ENCODE peak calls at places on chromosomes 12 and 14, in four cellular contexts. F, V, B and T are unnamed samples.

GRCh38 chr14:74456684-74457083 is 30.7 kb upstream of the SYNDIG1L start:
- DNase-seq in F (no peak), V (no peak), B (no peak), T (no peak)

GRCh38 chr14:104444159-104445030 is 135.2 kb upstream of the C14orf180 start:
- DNase-seq in F (no peak), V (no peak), B (no peak), T (no peak)

GRCh38 chr12:56979628-56980027 is 22.2 kb upstream of the RDH16 start:
- DNase-seq in F (no peak), V (no peak), B (no peak), T (no peak)

GRCh38 chr12:116727261-116727660 is 10.6 kb downstream of the SPRING1 start:
- DNase-seq in F (no peak), V (no peak), B (no peak), T (no peak)

GRCh38 chr12:55679691-55680090 is 28.0 kb downstream of the ITGA7 start:
- DNase-seq in F (no peak), V (no peak), B (no peak), T (no peak)

GRCh38 chr14:90505531-90505930 is 108.7 kb downstream of the CALM1 start:
- DNase-seq in F (no peak), V (no peak), B (no peak), T (no peak)

GRCh38 chr14:76924363-76925151 is 98.3 kb downstream of the LRRC74A start:
- DNase-seq in F (peak; percentile 75), V (no peak), B (no peak), T (peak; percentile 63)

GRCh38 chr14:36522972-36523685 is 3.1 kb upstream of the NKX2-1 start:
- DNase-seq in F (no peak), V (no peak), B (no peak), T (no peak)

GRCh38 chr14:89384023-89384422 is 33.0 kb downstream of the FOXN3 start:
- DNase-seq in F (no peak), V (no peak), B (no peak), T (no peak)

GRCh38 chr12:1587927-1588573 is 6.3 kb downstream of the FBXL14 start:
- DNase-seq in F (no peak), V (no peak), B (no peak), T (no peak)